ENCODE peak calls at places on chromosomes 13 and 19, in four cellular contexts. One of them, this sample, is unnamed.
A peak's percentile ranks its signal among the peaks of the same experiment; 100 is the strongest.

GRCh38 chr13:42892760-42893159 is 99.3 kb downstream of the EPSTI1 start:
- DNase-seq in body of pancreas: no peak
- DNase-seq in testis: no peak
- DNase-seq in BE2C: no peak
- DNase-seq in this sample: no peak

GRCh38 chr19:51706885-51707284 is 13.8 kb downstream of the SPACA6 start:
- DNase-seq in body of pancreas: no peak
- DNase-seq in BE2C: no peak
- DNase-seq in testis: no peak
- DNase-seq in this sample: no peak

GRCh38 chr19:19068659-19069509 is 5.1 kb downstream of the SLC25A42 start:
- DNase-seq in body of pancreas: no peak
- DNase-seq in BE2C: no peak
- DNase-seq in testis: no peak
- DNase-seq in this sample: no peak

GRCh38 chr13:26658491-26658890 is 101.0 kb downstream of the WASF3 start:
- DNase-seq in body of pancreas: no peak
- DNase-seq in testis: no peak
- DNase-seq in BE2C: no peak
- DNase-seq in this sample: no peak

GRCh38 chr19:12064266-12065099 is at the start of gene ZNF844:
- DNase-seq in body of pancreas: peak; percentile 98
- DNase-seq in BE2C: peak; percentile 96
- DNase-seq in testis: peak; percentile 99
- DNase-seq in this sample: peak; percentile 97

GRCh38 chr19:49570997-49571676 is 9.2 kb downstream of the NOSIP start:
- DNase-seq in BE2C: peak; percentile 63
- DNase-seq in body of pancreas: no peak
- DNase-seq in testis: peak; percentile 43
- DNase-seq in this sample: peak; percentile 75

GRCh38 chr13:84925443-84925842 is 873.8 kb downstream of the SLITRK6 start:
- DNase-seq in testis: no peak
- DNase-seq in body of pancreas: no peak
- DNase-seq in BE2C: no peak
- DNase-seq in this sample: no peak

GRCh38 chr19:8924283-8924682 is 85.9 kb downstream of the MUC16 start:
- DNase-seq in BE2C: no peak
- DNase-seq in body of pancreas: no peak
- DNase-seq in testis: no peak
- DNase-seq in this sample: no peak

GRCh38 chr13:97478247-97478646 is 44.3 kb downstream of the RAP2A start:
- DNase-seq in BE2C: no peak
- DNase-seq in body of pancreas: no peak
- DNase-seq in testis: no peak
- DNase-seq in this sample: no peak

GRCh38 chr13:28716511-28716910 is 2.3 kb downstream of the SLC46A3 start:
- DNase-seq in testis: no peak
- DNase-seq in body of pancreas: peak; percentile 66
- DNase-seq in BE2C: no peak
- DNase-seq in this sample: no peak

GRCh38 chr19:3249408-3249807 is 24.9 kb downstream of the CELF5 start:
- DNase-seq in body of pancreas: no peak
- DNase-seq in testis: peak; percentile 84
- DNase-seq in BE2C: peak; percentile 78
- DNase-seq in this sample: peak; percentile 53

GRCh38 chr19:12736854-12737665 is at the start of gene GET3:
- DNase-seq in BE2C: peak; percentile 95
- DNase-seq in testis: peak; percentile 98
- DNase-seq in body of pancreas: peak; percentile 99
- DNase-seq in this sample: peak; percentile 100

GRCh38 chr19:39602224-39602623 is at the start of gene LGALS13:
- DNase-seq in body of pancreas: no peak
- DNase-seq in testis: no peak
- DNase-seq in BE2C: no peak
- DNase-seq in this sample: no peak

GRCh38 chr13:47484564-47484963 is 516.5 kb downstream of the SUCLA2 start:
- DNase-seq in body of pancreas: no peak
- DNase-seq in BE2C: no peak
- DNase-seq in testis: no peak
- DNase-seq in this sample: no peak

GRCh38 chr13:30748717-30749116 is 13.4 kb downstream of the ALOX5AP start:
- DNase-seq in body of pancreas: no peak
- DNase-seq in BE2C: no peak
- DNase-seq in testis: no peak
- DNase-seq in this sample: peak; percentile 63

GRCh38 chr13:103852036-103852435 is 785.8 kb upstream of the SLC10A2 start:
- DNase-seq in BE2C: no peak
- DNase-seq in testis: no peak
- DNase-seq in body of pancreas: no peak
- DNase-seq in this sample: no peak

GRCh38 chr19:1474765-1475351 is 4.2 kb downstream of the C19orf25 start:
- DNase-seq in testis: no peak
- DNase-seq in body of pancreas: no peak
- DNase-seq in BE2C: no peak
- DNase-seq in this sample: no peak

GRCh38 chr19:5966215-5966614 is 11.7 kb downstream of the RANBP3 start:
- DNase-seq in body of pancreas: peak; percentile 48
- DNase-seq in testis: no peak
- DNase-seq in BE2C: no peak
- DNase-seq in this sample: no peak

GRCh38 chr19:6947745-6948144 is 60.4 kb downstream of the ADGRE1 start:
- DNase-seq in testis: no peak
- DNase-seq in BE2C: no peak
- DNase-seq in body of pancreas: no peak
- DNase-seq in this sample: peak; percentile 10

GRCh38 chr13:24273926-24274325 is 35.5 kb upstream of the C1QTNF9 start:
- DNase-seq in testis: no peak
- DNase-seq in body of pancreas: no peak
- DNase-seq in BE2C: no peak
- DNase-seq in this sample: no peak

GRCh38 chr13:28046981-28047380 is 53.4 kb downstream of the FLT3 start:
- DNase-seq in testis: no peak
- DNase-seq in body of pancreas: no peak
- DNase-seq in BE2C: no peak
- DNase-seq in this sample: no peak

GRCh38 chr19:29121684-29122083 is 91.3 kb downstream of the UQCRFS1 start:
- DNase-seq in body of pancreas: no peak
- DNase-seq in BE2C: no peak
- DNase-seq in testis: peak; percentile 25
- DNase-seq in this sample: no peak

GRCh38 chr13:51628059-51628852 is 44.0 kb downstream of the WDFY2 start:
- DNase-seq in BE2C: peak; percentile 78
- DNase-seq in body of pancreas: no peak
- DNase-seq in testis: no peak
- DNase-seq in this sample: no peak

GRCh38 chr19:45045671-45046353 is 7.0 kb downstream of the CLASRP start:
- DNase-seq in testis: no peak
- DNase-seq in body of pancreas: peak; percentile 50
- DNase-seq in BE2C: no peak
- DNase-seq in this sample: no peak

GRCh38 chr19:45040059-45040767 is 1.4 kb downstream of the CLASRP start:
- DNase-seq in testis: no peak
- DNase-seq in BE2C: no peak
- DNase-seq in body of pancreas: peak; percentile 43
- DNase-seq in this sample: no peak

GRCh38 chr19:45038931-45039893 is at the start of gene CLASRP:
- DNase-seq in BE2C: peak; percentile 94
- DNase-seq in testis: peak; percentile 94
- DNase-seq in body of pancreas: peak; percentile 92
- DNase-seq in this sample: peak; percentile 89

GRCh38 chr19:45037393-45038169 is 1.3 kb upstream of the CLASRP start:
- DNase-seq in body of pancreas: no peak
- DNase-seq in BE2C: no peak
- DNase-seq in testis: no peak
- DNase-seq in this sample: no peak

DNA sequence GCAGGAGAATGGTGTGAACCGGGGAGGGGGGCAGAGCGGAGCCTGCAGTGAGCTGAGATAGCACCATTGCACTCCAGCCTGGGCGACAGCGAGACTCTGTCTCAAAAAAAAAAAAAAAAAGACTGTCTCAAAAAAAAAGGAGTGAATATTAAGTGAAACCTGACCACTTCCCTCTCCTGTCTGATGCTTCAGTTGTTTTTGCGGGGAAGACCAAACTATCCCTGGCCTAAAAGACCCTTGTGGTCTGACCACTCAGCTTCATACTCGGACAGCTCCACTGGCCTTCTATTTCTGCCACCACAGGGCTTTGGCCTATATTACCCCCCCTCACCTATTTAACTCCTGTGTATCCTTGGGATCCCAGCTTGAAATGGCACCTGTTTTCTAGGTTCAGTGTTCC is 2.3 kb downstream of the CLASRP start:
- DNase-seq in testis: no peak
- DNase-seq in body of pancreas: no peak
- DNase-seq in BE2C: no peak
- DNase-seq in this sample: no peak
- H3K4me1 ChIP-seq in testis: peaks cover 19% of the 10 kb centered on the region
- H3K4me1 ChIP-seq in body of pancreas: peaks cover 48% of the 10 kb centered on the region
- H3K4me1 ChIP-seq in BE2C: peaks cover 3% of the 10 kb centered on the region
- H3K4me1 ChIP-seq in this sample: peaks cover 8% of the 10 kb centered on the region

DNA sequence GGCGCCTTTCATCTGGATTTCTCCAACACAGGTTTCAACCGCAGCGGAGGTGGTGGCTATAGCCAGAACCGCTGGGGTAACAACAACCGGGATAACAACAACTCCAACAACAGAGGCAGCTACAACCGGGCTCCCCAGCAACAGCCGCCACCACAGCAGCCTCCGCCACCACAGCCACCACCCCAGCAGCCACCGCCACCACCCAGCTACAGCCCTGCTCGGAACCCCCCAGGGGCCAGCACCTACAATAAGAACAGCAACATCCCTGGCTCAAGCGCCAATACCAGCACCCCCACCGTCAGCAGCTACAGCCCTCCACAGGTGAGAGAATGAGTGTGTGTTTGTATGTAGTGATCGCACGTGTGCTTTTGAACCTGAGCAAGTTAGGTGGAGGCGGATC is 6.0 kb upstream of the CCDC97 start:
- DNase-seq in testis: no peak
- DNase-seq in body of pancreas: no peak
- DNase-seq in BE2C: no peak
- DNase-seq in this sample: no peak
- H3K4me1 ChIP-seq in testis: peaks cover 20% of the 10 kb centered on the region
- H3K4me1 ChIP-seq in body of pancreas: peaks cover 11% of the 10 kb centered on the region
- H3K4me1 ChIP-seq in BE2C: peaks cover 3% of the 10 kb centered on the region
- H3K4me1 ChIP-seq in this sample: peaks cover 26% of the 10 kb centered on the region

DNA sequence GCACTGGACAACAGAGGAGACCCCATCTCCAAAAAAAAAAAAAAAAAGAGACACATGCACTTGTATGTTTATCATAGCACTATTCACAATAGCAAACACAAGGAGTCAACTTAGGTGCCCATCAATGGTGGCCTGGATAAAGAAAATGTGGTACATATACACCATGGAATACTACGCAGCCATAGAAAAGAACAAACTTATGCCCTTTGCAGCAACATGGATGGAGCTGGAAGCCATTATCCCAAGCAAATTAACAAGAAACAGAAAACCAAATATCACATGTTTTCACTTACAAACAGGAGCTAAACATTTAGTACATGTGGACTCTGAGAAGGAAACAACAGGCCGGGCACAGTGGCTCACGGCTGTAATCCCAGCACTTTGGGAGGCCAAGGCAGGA is 155.7 kb downstream of the ABCC4 start:
- DNase-seq in body of pancreas: no peak
- DNase-seq in BE2C: no peak
- DNase-seq in testis: no peak
- DNase-seq in this sample: no peak
- H3K4me1 ChIP-seq in body of pancreas: peaks cover 5% of the 10 kb centered on the region
- H3K4me1 ChIP-seq in BE2C: no peaks in the 10 kb centered on the region
- H3K4me1 ChIP-seq in testis: no peaks in the 10 kb centered on the region
- H3K4me1 ChIP-seq in this sample: peaks cover 6% of the 10 kb centered on the region

DNA sequence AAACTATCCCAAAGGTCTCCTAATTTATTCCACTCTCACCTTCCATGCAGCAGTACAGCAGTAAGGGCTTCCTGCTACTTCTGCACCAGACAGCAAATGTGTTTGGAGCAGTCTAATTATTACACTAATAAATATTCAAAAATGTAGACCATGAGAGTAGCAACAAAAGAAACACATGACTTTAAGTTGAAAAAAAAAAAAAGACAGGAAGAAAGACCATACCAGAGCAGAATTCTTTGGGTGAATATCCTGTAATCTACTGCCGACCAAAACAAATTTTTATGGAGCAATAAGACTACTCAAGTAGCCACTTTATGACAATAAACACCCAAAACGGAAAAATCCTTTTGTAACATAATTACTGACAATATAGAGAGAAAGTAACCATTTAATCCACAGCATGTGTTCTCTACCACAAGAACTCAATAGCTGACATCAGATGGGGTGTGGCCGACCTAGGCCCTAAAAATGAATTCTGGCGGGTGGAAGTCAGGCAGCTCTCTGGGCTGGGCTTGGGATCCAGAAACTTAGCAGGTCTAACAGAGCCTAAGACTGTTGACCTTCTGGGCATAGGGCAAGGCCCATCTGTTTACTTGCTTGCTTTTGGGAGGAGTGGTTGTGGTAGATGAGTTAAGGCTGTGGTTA is 4.6 kb downstream of the KLF12 start:
- DNase-seq in testis: no peak
- DNase-seq in BE2C: no peak
- DNase-seq in body of pancreas: no peak
- DNase-seq in this sample: peak; percentile 20
- H3K4me1 ChIP-seq in testis: peaks cover 21% of the 10 kb centered on the region
- H3K4me1 ChIP-seq in BE2C: peaks cover 5% of the 10 kb centered on the region
- H3K4me1 ChIP-seq in body of pancreas: peaks cover 18% of the 10 kb centered on the region
- H3K4me1 ChIP-seq in this sample: peaks cover 13% of the 10 kb centered on the region

DNA sequence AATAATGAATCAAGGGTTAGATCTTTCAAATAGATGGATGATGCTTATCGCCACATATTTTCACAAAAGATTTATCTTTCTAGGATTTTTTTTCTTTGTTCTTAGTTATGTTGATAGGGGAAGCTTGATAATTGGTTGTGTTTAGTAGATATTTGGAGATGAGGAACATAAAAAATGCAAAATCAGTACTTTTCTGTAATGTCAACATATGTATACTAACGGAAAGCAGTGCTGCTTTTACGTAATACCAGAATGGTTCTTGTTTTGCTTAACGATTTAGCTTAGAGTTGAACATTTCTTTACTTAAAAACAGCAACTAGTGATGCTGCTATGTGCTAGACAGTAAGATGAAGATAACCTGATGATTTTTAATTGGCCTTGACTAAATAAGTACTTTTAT is 3.0 kb downstream of the ZMYM2 start:
- DNase-seq in BE2C: no peak
- DNase-seq in testis: no peak
- DNase-seq in body of pancreas: no peak
- DNase-seq in this sample: no peak
- H3K4me1 ChIP-seq in BE2C: peaks cover 4% of the 10 kb centered on the region
- H3K4me1 ChIP-seq in testis: peaks cover 19% of the 10 kb centered on the region
- H3K4me1 ChIP-seq in body of pancreas: peaks cover 57% of the 10 kb centered on the region
- H3K4me1 ChIP-seq in this sample: peaks cover 12% of the 10 kb centered on the region

This sample was measured in SJCRH30.